ENCODE peak calls at places on chromosome 11, in four cellular contexts. One of them, this sample, is unnamed.

GRCh38 chr11:117000741-117001096 is 97.5 kb downstream of the SIK3 start:
- DNase-seq in HepG2: no peak
- DNase-seq in A549: no peak
- DNase-seq in stomach: no peak
- DNase-seq in this sample: no peak

GRCh38 chr11:135033545-135033944 is 621.5 kb upstream of the B3GAT1 start:
- DNase-seq in HepG2: peak
- DNase-seq in A549: peak
- DNase-seq in stomach: no peak
- DNase-seq in this sample: no peak

GRCh38 chr11:31798057-31799035 is 12.8 kb downstream of the PAX6 start:
- DNase-seq in HepG2: no peak
- DNase-seq in A549: no peak
- DNase-seq in stomach: no peak
- DNase-seq in this sample: no peak

GRCh38 chr11:47992959-47993820 is 12.8 kb downstream of the PTPRJ start:
- DNase-seq in HepG2: no peak
- DNase-seq in A549: peak
- DNase-seq in stomach: no peak
- DNase-seq in this sample: peak

GRCh38 chr11:11579012-11579755 is 42.6 kb downstream of the GALNT18 start:
- DNase-seq in HepG2: no peak
- DNase-seq in A549: no peak
- DNase-seq in stomach: no peak
- DNase-seq in this sample: no peak

GRCh38 chr11:119000906-119001305 is 3.0 kb downstream of the CENATAC start:
- DNase-seq in HepG2: no peak
- DNase-seq in A549: no peak
- DNase-seq in stomach: no peak
- DNase-seq in this sample: no peak

GRCh38 chr11:41146326-41146725 is 313.1 kb downstream of the LRRC4C start:
- DNase-seq in HepG2: no peak
- DNase-seq in A549: no peak
- DNase-seq in stomach: no peak
- DNase-seq in this sample: no peak

GRCh38 chr11:10934293-10934850 is 76.5 kb upstream of the ZBED5 start:
- DNase-seq in HepG2: no peak
- DNase-seq in A549: no peak
- DNase-seq in stomach: no peak
- DNase-seq in this sample: peak

GRCh38 chr11:71935338-71935925 is 6.6 kb downstream of the RNF121 start:
- DNase-seq in HepG2: no peak
- DNase-seq in A549: no peak
- DNase-seq in stomach: no peak
- DNase-seq in this sample: no peak

GRCh38 chr11:17735823-17736772 is 1.5 kb downstream of the KCNC1 start:
- DNase-seq in HepG2: no peak
- DNase-seq in A549: no peak
- DNase-seq in stomach: no peak
- DNase-seq in this sample: no peak

GRCh38 chr11:64340671-64341335 is 799 bp downstream of the CCDC88B start:
- DNase-seq in HepG2: no peak
- DNase-seq in A549: no peak
- DNase-seq in stomach: peak
- DNase-seq in this sample: peak

GRCh38 chr11:2886191-2886894 is 768 bp upstream of the CDKN1C start:
- DNase-seq in HepG2: no peak
- DNase-seq in A549: no peak
- DNase-seq in stomach: no peak
- DNase-seq in this sample: no peak
- H3K4me3 ChIP-seq in HepG2: no peak
- H3K4me3 ChIP-seq in A549: peak
- H3K4me3 ChIP-seq in stomach: peak
- H3K4me3 ChIP-seq in this sample: peak

DNA sequence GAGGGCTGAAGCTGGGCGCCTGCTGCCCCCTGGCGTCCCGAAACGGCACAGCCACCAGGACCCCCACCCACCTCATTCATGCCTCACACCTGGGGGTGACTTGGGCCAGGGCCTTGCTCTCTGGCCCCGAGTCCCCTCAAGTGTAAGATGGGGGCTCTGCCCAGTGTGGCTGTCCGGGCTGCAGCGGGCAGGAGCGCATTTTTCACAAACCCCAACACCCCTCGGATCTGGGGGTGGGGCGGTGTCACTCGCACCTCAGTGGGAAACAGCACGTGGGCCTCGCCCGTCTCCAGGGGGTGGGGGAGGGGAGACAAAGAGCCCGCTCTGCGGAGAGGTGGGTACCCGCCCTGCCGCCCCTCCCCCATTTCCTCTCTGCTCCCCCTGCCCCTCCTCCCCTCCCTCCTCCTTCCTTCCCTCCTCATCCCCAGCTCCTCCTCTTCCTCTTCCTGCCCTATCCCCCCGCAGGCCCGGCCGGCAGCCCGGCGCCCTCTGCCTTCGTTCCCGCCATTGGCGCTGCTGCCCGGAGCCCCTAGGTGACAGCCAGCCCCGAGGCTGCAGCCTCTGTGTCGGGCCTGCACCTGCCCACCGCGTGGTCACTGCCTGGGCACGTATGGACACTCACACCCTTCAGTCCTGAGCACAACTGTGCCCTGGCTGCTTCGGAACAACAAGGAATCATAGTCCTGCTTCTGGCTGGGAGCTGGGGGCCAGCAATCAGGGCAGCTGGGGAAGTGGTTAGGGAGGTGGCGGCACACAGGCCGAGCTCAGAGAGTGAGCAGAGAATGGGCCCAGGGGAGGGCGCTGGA is 6.8 kb upstream of the CDKN1C start:
- DNase-seq in HepG2: no peak
- DNase-seq in A549: peak
- DNase-seq in stomach: peak
- DNase-seq in this sample: peak
- TF ChIP-seq POLR2A in HepG2: no peak
- TF ChIP-seq POLR2A in A549: peak
- TF ChIP-seq POLR2A in stomach: no peak
- TF ChIP-seq POLR2A in this sample: peak

GRCh38 chr11:33689506-33689905 is 11.1 kb downstream of the C11orf91 start:
- DNase-seq in HepG2: no peak
- DNase-seq in A549: no peak
- DNase-seq in stomach: no peak
- DNase-seq in this sample: no peak

GRCh38 chr11:33692013-33692504 is 8.6 kb downstream of the C11orf91 start:
- DNase-seq in HepG2: peak
- DNase-seq in A549: peak
- DNase-seq in stomach: peak
- DNase-seq in this sample: peak

GRCh38 chr11:33689089-33689488 is 11.5 kb downstream of the C11orf91 start:
- DNase-seq in HepG2: no peak
- DNase-seq in A549: peak
- DNase-seq in stomach: no peak
- DNase-seq in this sample: no peak

GRCh38 chr11:33691051-33691864 is 9.4 kb downstream of the C11orf91 start:
- DNase-seq in HepG2: peak
- DNase-seq in A549: peak
- DNase-seq in stomach: no peak
- DNase-seq in this sample: peak

GRCh38 chr11:33690290-33691050 is 10.2 kb downstream of the C11orf91 start:
- DNase-seq in HepG2: peak
- DNase-seq in A549: peak
- DNase-seq in stomach: peak
- DNase-seq in this sample: no peak
- TF ChIP-seq EP300 in HepG2: no peak
- TF ChIP-seq EP300 in A549: peak
- TF ChIP-seq EP300 in stomach: peak
- TF ChIP-seq EP300 in this sample: peak

DNA sequence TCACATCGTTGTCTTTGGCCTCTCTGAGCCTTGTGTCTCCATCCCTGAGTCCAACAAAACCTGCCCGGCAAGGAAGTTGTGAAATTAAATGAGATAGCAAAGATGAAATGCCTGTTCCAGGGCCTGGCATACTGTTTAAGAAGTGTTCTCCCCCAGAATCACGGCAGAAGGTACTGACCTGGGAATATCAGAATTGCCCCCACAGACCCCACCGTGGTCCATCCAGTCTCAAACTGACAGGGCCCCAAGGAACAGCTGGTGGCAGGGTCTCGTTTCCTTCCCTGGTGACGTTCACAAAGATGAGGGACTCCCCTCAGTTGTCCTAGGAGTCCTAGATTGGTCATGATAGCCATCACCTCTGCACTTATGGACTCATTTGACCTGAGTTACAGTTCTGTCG is 1.8 kb downstream of the PRDM11 start:
- DNase-seq in HepG2: no peak
- DNase-seq in A549: no peak
- DNase-seq in stomach: no peak
- DNase-seq in this sample: no peak
- H3K4me3 ChIP-seq in HepG2: no peak
- H3K4me3 ChIP-seq in A549: no peak
- H3K4me3 ChIP-seq in stomach: peak
- H3K4me3 ChIP-seq in this sample: no peak

GRCh38 chr11:75796091-75796435 is 18.9 kb upstream of the UVRAG start:
- DNase-seq in HepG2: no peak
- DNase-seq in A549: no peak
- DNase-seq in stomach: no peak
- DNase-seq in this sample: no peak
- TF ChIP-seq POLR2A in HepG2: no peak
- TF ChIP-seq POLR2A in A549: no peak
- TF ChIP-seq POLR2A in stomach: no peak
- TF ChIP-seq POLR2A in this sample: no peak

GRCh38 chr11:60906132-60906972 is at the start of gene PRPF19:
- DNase-seq in HepG2: peak
- DNase-seq in A549: peak
- DNase-seq in stomach: peak
- DNase-seq in this sample: peak
- TF ChIP-seq EP300 in HepG2: no peak
- TF ChIP-seq EP300 in A549: no peak
- TF ChIP-seq EP300 in stomach: no peak
- TF ChIP-seq EP300 in this sample: no peak

GRCh38 chr11:108224908-108225786 is 2.3 kb downstream of the ATM start:
- DNase-seq in HepG2: no peak
- DNase-seq in A549: no peak
- DNase-seq in stomach: no peak
- DNase-seq in this sample: no peak
- H3K4me3 ChIP-seq in HepG2: peak
- H3K4me3 ChIP-seq in A549: no peak
- H3K4me3 ChIP-seq in stomach: peak
- H3K4me3 ChIP-seq in this sample: no peak

GRCh38 chr11:69664901-69665300 is 10.3 kb downstream of the LTO1 start:
- DNase-seq in HepG2: no peak
- DNase-seq in A549: no peak
- DNase-seq in stomach: no peak
- DNase-seq in this sample: no peak

GRCh38 chr11:69667619-69668604 is 7.2 kb downstream of the LTO1 start:
- DNase-seq in HepG2: peak
- DNase-seq in A549: no peak
- DNase-seq in stomach: no peak
- DNase-seq in this sample: no peak

GRCh38 chr11:69665669-69666068 is 9.5 kb downstream of the LTO1 start:
- DNase-seq in HepG2: no peak
- DNase-seq in A549: no peak
- DNase-seq in stomach: no peak
- DNase-seq in this sample: no peak

GRCh38 chr11:69666261-69666660 is 8.9 kb downstream of the LTO1 start:
- DNase-seq in HepG2: no peak
- DNase-seq in A549: no peak
- DNase-seq in stomach: no peak
- DNase-seq in this sample: no peak

DNA sequence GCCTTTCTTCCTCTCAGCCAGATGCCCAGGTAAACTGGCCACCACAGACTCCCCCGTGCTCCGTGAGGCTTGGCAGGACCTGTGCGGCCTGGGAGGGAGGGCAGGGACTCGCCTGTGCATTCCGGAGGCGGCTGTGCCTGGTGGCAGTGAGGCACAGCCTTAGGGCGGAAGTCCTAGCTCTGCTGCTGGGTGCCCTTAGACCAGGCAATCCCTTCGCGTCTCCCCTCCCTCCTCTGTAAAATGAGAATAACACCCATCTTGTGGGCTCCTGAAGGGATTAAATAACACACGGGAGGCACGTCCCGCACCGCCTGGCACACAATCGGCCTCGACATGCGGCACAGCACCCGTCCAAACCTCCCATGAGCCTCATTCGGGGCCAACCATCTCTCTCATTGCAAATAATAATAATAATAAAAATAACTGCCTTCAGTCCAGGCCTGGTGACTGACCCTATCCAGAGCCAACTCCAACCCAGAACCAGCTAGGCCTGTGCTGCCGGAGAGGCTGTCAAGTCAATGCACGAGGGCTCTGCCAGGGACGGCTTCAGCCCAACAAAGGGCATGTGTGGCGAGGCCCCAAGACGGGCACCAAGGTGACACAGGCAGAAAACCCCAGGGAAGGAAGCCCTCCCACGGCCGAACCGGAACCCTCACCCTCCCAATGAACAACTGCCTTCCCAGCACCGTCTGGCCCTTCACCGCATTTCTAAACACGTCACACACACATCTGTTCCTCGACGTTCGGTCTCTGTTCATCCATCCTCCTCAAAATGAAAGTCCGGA is 8.2 kb downstream of the LTO1 start:
- DNase-seq in HepG2: no peak
- DNase-seq in A549: no peak
- DNase-seq in stomach: no peak
- DNase-seq in this sample: no peak
- TF ChIP-seq POLR2A in HepG2: no peak
- TF ChIP-seq POLR2A in A549: no peak
- TF ChIP-seq POLR2A in stomach: no peak
- TF ChIP-seq POLR2A in this sample: no peak

DNA sequence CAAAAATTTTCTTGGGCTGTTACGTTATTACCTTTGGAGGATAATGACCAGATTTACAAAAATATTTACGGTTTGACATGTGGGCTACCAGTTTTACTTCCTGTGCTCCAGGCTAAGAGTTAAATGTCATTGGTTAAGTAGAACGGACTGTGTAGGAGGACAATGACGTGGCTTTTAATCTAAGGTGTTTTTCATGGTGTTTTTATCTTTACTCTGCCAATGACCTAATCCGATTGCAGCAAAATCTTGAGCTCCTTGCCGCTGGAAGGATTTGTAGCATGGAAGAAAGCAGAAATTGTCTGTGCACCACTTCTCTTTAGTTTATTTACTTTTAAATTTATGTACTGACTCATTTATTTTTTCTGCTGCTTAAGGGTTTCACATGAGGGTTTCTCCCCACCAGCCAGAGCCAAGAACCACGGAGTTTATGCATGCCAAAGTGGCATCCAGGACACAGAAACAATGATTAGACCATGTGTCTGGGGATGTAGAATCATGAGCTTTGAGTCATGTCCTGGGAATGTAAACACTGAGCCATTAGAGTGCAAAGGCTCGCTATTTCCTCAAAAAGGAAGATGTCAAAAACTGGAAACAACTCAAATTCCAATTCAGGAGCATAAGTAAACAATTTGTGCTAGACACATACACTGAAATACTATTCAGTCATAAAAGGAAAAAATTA is 1.9 kb upstream of the CARD16 start:
- DNase-seq in HepG2: peak
- DNase-seq in A549: peak
- DNase-seq in stomach: no peak
- DNase-seq in this sample: peak
- TF ChIP-seq EP300 in HepG2: no peak
- TF ChIP-seq EP300 in A549: peak
- TF ChIP-seq EP300 in stomach: no peak
- TF ChIP-seq EP300 in this sample: no peak